ENCODE peak calls at places on chromosomes 12 and 14, in seven cellular contexts. One of them, this sample, is unnamed.

GRCh38 chr14:100037351-100037750 is 27.9 kb upstream of the EVL start:
- DNase-seq in activated naive CD4-positive, alpha-beta T cell treated with Interleukin-2 at 50 U/mL for 16 hours: no peak
- DNase-seq in heart right ventricle: peak; percentile 23
- DNase-seq in RWPE2: no peak
- DNase-seq in anterior cingulate cortex: no peak
- DNase-seq in NCI-H1694 treated with DMSO at 0.1 percent for 48 hours: no peak
- DNase-seq in aorta: no peak
- DNase-seq in this sample: no peak

GRCh38 chr14:38137005-38137404 is 70.7 kb upstream of the SSTR1 start:
- DNase-seq in activated naive CD4-positive, alpha-beta T cell treated with Interleukin-2 at 50 U/mL for 16 hours: no peak
- DNase-seq in heart right ventricle: no peak
- DNase-seq in RWPE2: no peak
- DNase-seq in anterior cingulate cortex: no peak
- DNase-seq in NCI-H1694 treated with DMSO at 0.1 percent for 48 hours: no peak
- DNase-seq in aorta: no peak
- DNase-seq in this sample: no peak

GRCh38 chr12:109652233-109652772 is 61.3 kb upstream of the FAM222A start:
- DNase-seq in activated naive CD4-positive, alpha-beta T cell treated with Interleukin-2 at 50 U/mL for 16 hours: no peak
- DNase-seq in heart right ventricle: no peak
- DNase-seq in RWPE2: no peak
- DNase-seq in anterior cingulate cortex: no peak
- DNase-seq in NCI-H1694 treated with DMSO at 0.1 percent for 48 hours: no peak
- DNase-seq in aorta: no peak
- DNase-seq in this sample: no peak

GRCh38 chr14:95408731-95409471 is 89.2 kb upstream of the CLMN start:
- DNase-seq in activated naive CD4-positive, alpha-beta T cell treated with Interleukin-2 at 50 U/mL for 16 hours: no peak
- DNase-seq in heart right ventricle: peak; percentile 29
- DNase-seq in RWPE2: no peak
- DNase-seq in anterior cingulate cortex: no peak
- DNase-seq in NCI-H1694 treated with DMSO at 0.1 percent for 48 hours: no peak
- DNase-seq in aorta: peak; percentile 63
- DNase-seq in this sample: no peak

GRCh38 chr14:103073876-103074698 is 9.9 kb upstream of the LBHD2 start:
- DNase-seq in activated naive CD4-positive, alpha-beta T cell treated with Interleukin-2 at 50 U/mL for 16 hours: no peak
- DNase-seq in heart right ventricle: no peak
- DNase-seq in RWPE2: no peak
- DNase-seq in anterior cingulate cortex: no peak
- DNase-seq in NCI-H1694 treated with DMSO at 0.1 percent for 48 hours: no peak
- DNase-seq in aorta: peak; percentile 49
- DNase-seq in this sample: no peak

GRCh38 chr14:34059925-34060746 is 109.3 kb upstream of the EGLN3 start:
- DNase-seq in activated naive CD4-positive, alpha-beta T cell treated with Interleukin-2 at 50 U/mL for 16 hours: peak; percentile 70
- DNase-seq in heart right ventricle: peak; percentile 75
- DNase-seq in RWPE2: peak; percentile 92
- DNase-seq in anterior cingulate cortex: peak; percentile 24
- DNase-seq in NCI-H1694 treated with DMSO at 0.1 percent for 48 hours: no peak
- DNase-seq in aorta: peak; percentile 87
- DNase-seq in this sample: peak; percentile 74

GRCh38 chr12:124686001-124686884 is 118.8 kb upstream of the NCOR2 start:
- DNase-seq in activated naive CD4-positive, alpha-beta T cell treated with Interleukin-2 at 50 U/mL for 16 hours: no peak
- DNase-seq in heart right ventricle: no peak
- DNase-seq in RWPE2: no peak
- DNase-seq in anterior cingulate cortex: no peak
- DNase-seq in NCI-H1694 treated with DMSO at 0.1 percent for 48 hours: no peak
- DNase-seq in aorta: no peak
- DNase-seq in this sample: no peak

GRCh38 chr12:4439736-4440135 is 5.9 kb downstream of the FGF6 start:
- DNase-seq in activated naive CD4-positive, alpha-beta T cell treated with Interleukin-2 at 50 U/mL for 16 hours: no peak
- DNase-seq in heart right ventricle: no peak
- DNase-seq in RWPE2: no peak
- DNase-seq in anterior cingulate cortex: no peak
- DNase-seq in NCI-H1694 treated with DMSO at 0.1 percent for 48 hours: no peak
- DNase-seq in aorta: no peak
- DNase-seq in this sample: no peak

GRCh38 chr14:100523131-100523530 is 64.1 kb downstream of the BEGAIN start:
- DNase-seq in activated naive CD4-positive, alpha-beta T cell treated with Interleukin-2 at 50 U/mL for 16 hours: no peak
- DNase-seq in heart right ventricle: no peak
- DNase-seq in RWPE2: no peak
- DNase-seq in anterior cingulate cortex: no peak
- DNase-seq in NCI-H1694 treated with DMSO at 0.1 percent for 48 hours: no peak
- DNase-seq in aorta: no peak
- DNase-seq in this sample: no peak

GRCh38 chr14:95260537-95261440 is 58.9 kb downstream of the CLMN start:
- DNase-seq in activated naive CD4-positive, alpha-beta T cell treated with Interleukin-2 at 50 U/mL for 16 hours: peak; percentile 57
- DNase-seq in heart right ventricle: peak; percentile 29
- DNase-seq in RWPE2: no peak
- DNase-seq in anterior cingulate cortex: no peak
- DNase-seq in NCI-H1694 treated with DMSO at 0.1 percent for 48 hours: no peak
- DNase-seq in aorta: no peak
- DNase-seq in this sample: peak; percentile 77

GRCh38 chr12:53938276-53939140 is at the start of gene HOXC13:
- DNase-seq in activated naive CD4-positive, alpha-beta T cell treated with Interleukin-2 at 50 U/mL for 16 hours: peak; percentile 10
- DNase-seq in heart right ventricle: no peak
- DNase-seq in RWPE2: peak; percentile 98
- DNase-seq in anterior cingulate cortex: no peak
- DNase-seq in NCI-H1694 treated with DMSO at 0.1 percent for 48 hours: peak; percentile 94
- DNase-seq in aorta: peak; percentile 48
- DNase-seq in this sample: no peak

GRCh38 chr12:58030566-58031279 is 89.4 kb downstream of the ATP23 start:
- DNase-seq in activated naive CD4-positive, alpha-beta T cell treated with Interleukin-2 at 50 U/mL for 16 hours: no peak
- DNase-seq in heart right ventricle: no peak
- DNase-seq in RWPE2: no peak
- DNase-seq in anterior cingulate cortex: no peak
- DNase-seq in NCI-H1694 treated with DMSO at 0.1 percent for 48 hours: no peak
- DNase-seq in aorta: no peak
- DNase-seq in this sample: no peak

GRCh38 chr12:546920-547845 is 87.4 kb downstream of the B4GALNT3 start:
- DNase-seq in activated naive CD4-positive, alpha-beta T cell treated with Interleukin-2 at 50 U/mL for 16 hours: peak; percentile 73
- DNase-seq in heart right ventricle: peak; percentile 49
- DNase-seq in RWPE2: no peak
- DNase-seq in anterior cingulate cortex: peak; percentile 33
- DNase-seq in NCI-H1694 treated with DMSO at 0.1 percent for 48 hours: peak; percentile 71
- DNase-seq in aorta: peak; percentile 79
- DNase-seq in this sample: peak; percentile 53

GRCh38 chr14:78848234-78848820 is 678.2 kb downstream of the NRXN3 start:
- DNase-seq in activated naive CD4-positive, alpha-beta T cell treated with Interleukin-2 at 50 U/mL for 16 hours: peak; percentile 4
- DNase-seq in heart right ventricle: no peak
- DNase-seq in RWPE2: no peak
- DNase-seq in anterior cingulate cortex: peak; percentile 5
- DNase-seq in NCI-H1694 treated with DMSO at 0.1 percent for 48 hours: peak; percentile 38
- DNase-seq in aorta: no peak
- DNase-seq in this sample: peak; percentile 4

GRCh38 chr14:35565896-35566464 is 32.0 kb downstream of the INSM2 start:
- DNase-seq in activated naive CD4-positive, alpha-beta T cell treated with Interleukin-2 at 50 U/mL for 16 hours: no peak
- DNase-seq in heart right ventricle: no peak
- DNase-seq in RWPE2: no peak
- DNase-seq in anterior cingulate cortex: no peak
- DNase-seq in NCI-H1694 treated with DMSO at 0.1 percent for 48 hours: no peak
- DNase-seq in aorta: no peak
- DNase-seq in this sample: no peak

GRCh38 chr14:75566321-75566720 is 12.1 kb upstream of the FLVCR2 start:
- DNase-seq in activated naive CD4-positive, alpha-beta T cell treated with Interleukin-2 at 50 U/mL for 16 hours: peak; percentile 89
- DNase-seq in heart right ventricle: no peak
- DNase-seq in RWPE2: no peak
- DNase-seq in anterior cingulate cortex: no peak
- DNase-seq in NCI-H1694 treated with DMSO at 0.1 percent for 48 hours: no peak
- DNase-seq in aorta: no peak
- DNase-seq in this sample: peak; percentile 87

GRCh38 chr14:70666364-70666691 is 24.6 kb downstream of the TTC9 start:
- DNase-seq in activated naive CD4-positive, alpha-beta T cell treated with Interleukin-2 at 50 U/mL for 16 hours: no peak
- DNase-seq in heart right ventricle: no peak
- DNase-seq in RWPE2: no peak
- DNase-seq in anterior cingulate cortex: no peak
- DNase-seq in NCI-H1694 treated with DMSO at 0.1 percent for 48 hours: no peak
- DNase-seq in aorta: no peak
- DNase-seq in this sample: no peak

GRCh38 chr12:106300761-106301160 is 1.8 kb upstream of the TCP11L2 start:
- DNase-seq in activated naive CD4-positive, alpha-beta T cell treated with Interleukin-2 at 50 U/mL for 16 hours: no peak
- DNase-seq in heart right ventricle: no peak
- DNase-seq in RWPE2: no peak
- DNase-seq in anterior cingulate cortex: no peak
- DNase-seq in NCI-H1694 treated with DMSO at 0.1 percent for 48 hours: no peak
- DNase-seq in aorta: no peak
- DNase-seq in this sample: no peak

GRCh38 chr12:124692443-124692842 is 125.0 kb upstream of the NCOR2 start:
- DNase-seq in activated naive CD4-positive, alpha-beta T cell treated with Interleukin-2 at 50 U/mL for 16 hours: no peak
- DNase-seq in heart right ventricle: no peak
- DNase-seq in RWPE2: no peak
- DNase-seq in anterior cingulate cortex: no peak
- DNase-seq in NCI-H1694 treated with DMSO at 0.1 percent for 48 hours: no peak
- DNase-seq in aorta: no peak
- DNase-seq in this sample: no peak

GRCh38 chr12:30725739-30726138 is 29.0 kb downstream of the CAPRIN2 start:
- DNase-seq in activated naive CD4-positive, alpha-beta T cell treated with Interleukin-2 at 50 U/mL for 16 hours: no peak
- DNase-seq in heart right ventricle: no peak
- DNase-seq in RWPE2: no peak
- DNase-seq in anterior cingulate cortex: no peak
- DNase-seq in NCI-H1694 treated with DMSO at 0.1 percent for 48 hours: no peak
- DNase-seq in aorta: no peak
- DNase-seq in this sample: no peak

GRCh38 chr14:75213172-75213571 is 36.8 kb upstream of the TMED10 start:
- DNase-seq in activated naive CD4-positive, alpha-beta T cell treated with Interleukin-2 at 50 U/mL for 16 hours: no peak
- DNase-seq in heart right ventricle: no peak
- DNase-seq in RWPE2: no peak
- DNase-seq in anterior cingulate cortex: no peak
- DNase-seq in NCI-H1694 treated with DMSO at 0.1 percent for 48 hours: no peak
- DNase-seq in aorta: no peak
- DNase-seq in this sample: no peak

GRCh38 chr12:3622021-3622731 is 130.7 kb downstream of the CRACR2A start:
- DNase-seq in activated naive CD4-positive, alpha-beta T cell treated with Interleukin-2 at 50 U/mL for 16 hours: no peak
- DNase-seq in heart right ventricle: no peak
- DNase-seq in RWPE2: no peak
- DNase-seq in anterior cingulate cortex: no peak
- DNase-seq in NCI-H1694 treated with DMSO at 0.1 percent for 48 hours: no peak
- DNase-seq in aorta: no peak
- DNase-seq in this sample: peak; percentile 11

This sample was measured in T-helper 2 cell treated with Interferon-gamma antibody and Interleukin-4, amounts not matched to agents 5 μg/mL and 100 μg/mL, for 36 hours.